ENCODE peak calls at places on chromosomes 12 and 14, in four cellular contexts. One of them, this sample, is unnamed.

GRCh38 chr14:92553456-92553855 is 39.9 kb downstream of the RIN3 start:
- DNase-seq in RWPE2: no peak
- DNase-seq in heart left ventricle: peak; percentile 16
- DNase-seq in GM13977: no peak
- DNase-seq in this sample: no peak

GRCh38 chr14:50347521-50347920 is 35.4 kb downstream of the DMAC2L start:
- DNase-seq in RWPE2: no peak
- DNase-seq in heart left ventricle: no peak
- DNase-seq in GM13977: no peak
- DNase-seq in this sample: no peak

GRCh38 chr14:73787760-73788508 is 63.7 kb upstream of the PTGR2 start:
- DNase-seq in RWPE2: peak; percentile 23
- DNase-seq in GM13977: peak; percentile 60
- DNase-seq in heart left ventricle: no peak
- DNase-seq in this sample: peak; percentile 72

GRCh38 chr14:62445570-62445969 is 599.7 kb downstream of the KCNH5 start:
- DNase-seq in heart left ventricle: no peak
- DNase-seq in GM13977: no peak
- DNase-seq in RWPE2: no peak
- DNase-seq in this sample: no peak

GRCh38 chr12:120652671-120653435 is 12.4 kb downstream of the CABP1 start:
- DNase-seq in heart left ventricle: no peak
- DNase-seq in RWPE2: no peak
- DNase-seq in GM13977: no peak
- DNase-seq in this sample: no peak

GRCh38 chr12:81089412-81089811 is 11.5 kb downstream of the ACSS3 start:
- DNase-seq in RWPE2: no peak
- DNase-seq in heart left ventricle: no peak
- DNase-seq in GM13977: no peak
- DNase-seq in this sample: no peak

GRCh38 chr14:68972507-68973272 is 6.4 kb downstream of the ACTN1 start:
- DNase-seq in RWPE2: no peak
- DNase-seq in heart left ventricle: no peak
- DNase-seq in GM13977: no peak
- DNase-seq in this sample: no peak

GRCh38 chr14:34461334-34462131 is 507 bp downstream of the SPTSSA start:
- DNase-seq in RWPE2: no peak
- DNase-seq in GM13977: peak; percentile 52
- DNase-seq in heart left ventricle: peak; percentile 37
- DNase-seq in this sample: no peak

GRCh38 chr14:82067221-82067620 is 533.6 kb upstream of the SEL1L start:
- DNase-seq in GM13977: no peak
- DNase-seq in RWPE2: no peak
- DNase-seq in heart left ventricle: no peak
- DNase-seq in this sample: no peak

GRCh38 chr14:98498019-98498885 is 773.7 kb downstream of the BCL11B start:
- DNase-seq in heart left ventricle: no peak
- DNase-seq in RWPE2: peak; percentile 89
- DNase-seq in GM13977: no peak
- DNase-seq in this sample: no peak

GRCh38 chr12:23093488-23093887 is 468.5 kb downstream of the ETNK1 start:
- DNase-seq in heart left ventricle: no peak
- DNase-seq in GM13977: no peak
- DNase-seq in RWPE2: no peak
- DNase-seq in this sample: no peak

GRCh38 chr14:64720190-64720589 is 16.0 kb downstream of the PLEKHG3 start:
- DNase-seq in GM13977: no peak
- DNase-seq in heart left ventricle: no peak
- DNase-seq in RWPE2: peak; percentile 89
- DNase-seq in this sample: no peak

GRCh38 chr14:100608586-100609330 is 21.5 kb upstream of the BEGAIN start:
- DNase-seq in heart left ventricle: peak; percentile 6
- DNase-seq in GM13977: no peak
- DNase-seq in RWPE2: peak; percentile 58
- DNase-seq in this sample: no peak

GRCh38 chr12:130965668-130966067 is 12.0 kb downstream of the ADGRD1 start:
- DNase-seq in heart left ventricle: no peak
- DNase-seq in GM13977: no peak
- DNase-seq in RWPE2: no peak
- DNase-seq in this sample: no peak

GRCh38 chr12:131046813-131047788 is 93.4 kb downstream of the ADGRD1 start:
- DNase-seq in heart left ventricle: peak; percentile 77
- DNase-seq in GM13977: peak; percentile 53
- DNase-seq in RWPE2: peak; percentile 29
- DNase-seq in this sample: no peak

GRCh38 chr12:51048601-51049369 is 658 bp downstream of the LETMD1 start:
- DNase-seq in GM13977: no peak
- DNase-seq in RWPE2: no peak
- DNase-seq in heart left ventricle: no peak
- DNase-seq in this sample: no peak

GRCh38 chr14:54085137-54085810 is 128.6 kb upstream of the BMP4 start:
- DNase-seq in RWPE2: no peak
- DNase-seq in heart left ventricle: no peak
- DNase-seq in GM13977: no peak
- DNase-seq in this sample: no peak
- TF ChIP-seq CTCF in RWPE2: no peak
- TF ChIP-seq CTCF in heart left ventricle: no peak
- TF ChIP-seq CTCF in GM13977: no peak
- TF ChIP-seq CTCF in this sample: no peak

GRCh38 chr12:55362675-55363074 is at the start of gene OR6C75:
- DNase-seq in heart left ventricle: no peak
- DNase-seq in GM13977: no peak
- DNase-seq in RWPE2: no peak
- DNase-seq in this sample: no peak

GRCh38 chr12:55365086-55365485 is 2.3 kb downstream of the OR6C75 start:
- DNase-seq in RWPE2: no peak
- DNase-seq in heart left ventricle: no peak
- DNase-seq in GM13977: no peak
- DNase-seq in this sample: no peak
- TF ChIP-seq CTCF in RWPE2: no peak
- TF ChIP-seq CTCF in heart left ventricle: no peak
- TF ChIP-seq CTCF in GM13977: no peak
- TF ChIP-seq CTCF in this sample: no peak

DNA sequence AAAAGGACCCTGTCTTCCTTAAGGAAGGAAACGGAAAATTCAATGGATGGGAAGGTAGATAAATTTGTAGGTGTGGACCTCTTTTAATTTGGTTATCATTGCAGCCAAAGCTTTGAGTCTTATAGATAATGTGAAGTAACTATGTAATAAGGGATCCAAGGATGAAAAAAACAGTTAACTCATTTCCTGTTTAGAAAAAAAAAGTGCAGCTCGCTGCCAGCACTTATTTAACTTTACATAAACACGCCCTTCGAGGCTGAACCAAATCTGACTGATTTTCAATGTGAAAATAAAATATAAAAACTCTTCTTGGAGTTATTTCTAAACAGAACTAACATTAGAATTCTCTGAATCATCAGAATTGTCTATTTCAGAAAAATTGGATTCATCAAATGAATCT is 6.9 kb downstream of the NUBPL start:
- DNase-seq in GM13977: no peak
- DNase-seq in RWPE2: no peak
- DNase-seq in heart left ventricle: no peak
- DNase-seq in this sample: no peak
- TF ChIP-seq CTCF in GM13977: no peak
- TF ChIP-seq CTCF in RWPE2: no peak
- TF ChIP-seq CTCF in heart left ventricle: no peak
- TF ChIP-seq CTCF in this sample: no peak

GRCh38 chr12:43914923-43915468 is 79.1 kb downstream of the TMEM117 start:
- DNase-seq in RWPE2: no peak
- DNase-seq in heart left ventricle: no peak
- DNase-seq in GM13977: peak; percentile 13
- DNase-seq in this sample: peak; percentile 5
- TF ChIP-seq CTCF in RWPE2: peak; percentile 37
- TF ChIP-seq CTCF in heart left ventricle: no peak
- TF ChIP-seq CTCF in GM13977: peak; percentile 37
- TF ChIP-seq CTCF in this sample: no peak